ENCODE peak calls at places on chromosomes 7 and 10, in four cellular contexts. O is left ventricle myocardium inferior, J is mammary epithelial cell, S is Peyer's patch. W is an unnamed sample.
A peak's percentile ranks its signal among the peaks of the same experiment; 100 is the strongest.

GRCh38 chr10:22317771-22318565 is 1.8 kb downstream of the COMMD3 start:
- DNase-seq in O (no peak), J (no peak), S (no peak), W (no peak)

GRCh38 chr10:5666324-5667220 is at the start of gene ASB13:
- DNase-seq in S (peak; percentile 46), J (peak; percentile 49), O (peak; percentile 81), W (peak; percentile 84)

GRCh38 chr10:33106767-33107166 is 148.7 kb upstream of the ITGB1 start:
- DNase-seq in S (no peak), J (no peak), O (no peak), W (no peak)

GRCh38 chr7:97639036-97639435 is 92.8 kb upstream of the TAC1 start:
- DNase-seq in O (no peak), S (no peak), J (peak; percentile 20), W (no peak)

GRCh38 chr7:134530460-134530859 is 3.1 kb downstream of the AKR1B10 start:
- DNase-seq in S (no peak), J (no peak), O (no peak), W (no peak)

GRCh38 chr7:113197274-113197673 is 78.9 kb upstream of the SMIM30 start:
- DNase-seq in S (no peak), J (peak; percentile 57), O (no peak), W (no peak)

GRCh38 chr7:157558516-157558874 is 221.7 kb downstream of the DNAJB6 start:
- DNase-seq in S (no peak), J (no peak), O (no peak), W (peak; percentile 48)

GRCh38 chr7:135169936-135170222 is 628 bp downstream of the CYREN start:
- DNase-seq in S (no peak), O (no peak), J (no peak), W (no peak)

GRCh38 chr10:102615361-102615760 is 28.9 kb upstream of the TRIM8 start:
- DNase-seq in S (no peak), J (no peak), O (peak; percentile 16), W (no peak)

GRCh38 chr7:77699056-77699455 is 2.8 kb downstream of the RSBN1L start:
- DNase-seq in S (no peak), O (no peak), J (peak; percentile 8), W (no peak)

GRCh38 chr10:133474027-133474426 is 20.3 kb downstream of the SCART1 start:
- DNase-seq in O (no peak), J (no peak), S (no peak), W (no peak)

GRCh38 chr7:44632196-44632595 is 25.8 kb downstream of the OGDH start:
- DNase-seq in J (no peak), O (no peak), S (no peak), W (no peak)

GRCh38 chr10:79028056-79028430 is 40.7 kb upstream of the ZMIZ1 start:
- DNase-seq in J (no peak), O (no peak), S (no peak), W (peak; percentile 16)

GRCh38 chr10:11742779-11743298 is 657 bp downstream of the ECHDC3 start:
- DNase-seq in S (no peak), J (no peak), O (peak; percentile 74), W (no peak)

GRCh38 chr7:44962483-44963251 is 16.1 kb downstream of the MYO1G start:
- DNase-seq in O (no peak), S (no peak), J (peak; percentile 28), W (peak; percentile 65)

GRCh38 chr10:103982639-103983038 is 15.7 kb downstream of the SLK start:
- DNase-seq in J (no peak), O (no peak), S (no peak), W (no peak)

GRCh38 chr10:60967854-60968484 is 24.0 kb upstream of the RHOBTB1 start:
- DNase-seq in J (no peak), O (no peak), S (no peak), W (no peak)

GRCh38 chr7:155444746-155445145 is 13.2 kb upstream of the EN2 start:
- DNase-seq in O (no peak), J (no peak), S (no peak), W (no peak)

GRCh38 chr7:30815016-30815854 is 44.0 kb downstream of the MINDY4 start:
- DNase-seq in J (no peak), O (peak; percentile 50), S (no peak), W (peak; percentile 75)

GRCh38 chr7:158443014-158443687 is 144.5 kb downstream of the PTPRN2 start:
- DNase-seq in O (no peak), J (no peak), S (no peak), W (peak; percentile 48)

GRCh38 chr7:98056580-98056979 is 50.1 kb upstream of the LMTK2 start:
- DNase-seq in J (peak; percentile 97), S (no peak), O (no peak), W (no peak)

DNA sequence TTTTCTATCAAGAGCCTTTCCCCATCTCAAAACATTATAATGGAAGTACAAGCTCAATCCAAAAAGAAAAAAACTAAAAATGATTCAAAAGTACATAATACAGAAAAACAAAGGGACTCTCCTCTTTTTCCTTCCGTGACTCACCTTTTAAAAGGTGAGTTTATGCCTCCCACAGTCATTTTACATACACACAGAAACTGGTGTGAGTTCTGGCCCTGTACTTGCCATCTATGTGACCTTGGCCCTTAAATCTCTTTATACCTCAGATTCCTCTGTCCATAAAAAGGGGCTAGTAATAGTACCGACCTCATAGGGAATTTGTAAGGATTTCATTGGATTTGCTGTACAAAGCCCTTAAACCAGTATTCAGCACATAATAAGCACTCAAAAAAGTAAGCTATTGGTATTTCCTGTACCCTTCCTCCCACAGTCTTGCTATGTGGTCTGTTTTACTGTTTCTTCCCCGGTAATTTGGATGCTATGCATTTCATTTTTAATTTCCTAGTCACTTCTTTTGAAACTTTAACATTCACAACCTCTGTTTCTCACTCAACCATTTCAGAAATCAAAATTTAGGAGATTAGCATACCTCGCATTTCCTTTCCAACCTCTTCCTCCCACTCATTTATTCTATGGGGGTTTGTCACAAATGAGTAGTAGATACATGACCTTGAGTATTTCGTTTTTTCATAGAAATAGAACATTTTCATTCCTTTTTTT is 39.0 kb downstream of the STK17A start:
- DNase-seq in S (no peak), O (no peak), J (no peak), W (no peak)
- H3K27ac ChIP-seq in S (no peak overlapping the region), O (no peak overlapping the region), J (no peak overlapping the region), W (peak overlapping the region; percentile 47)

GRCh38 chr10:75425291-75426079 is 5.9 kb upstream of the LRMDA start:
- DNase-seq in O (no peak), S (no peak), J (peak; percentile 44), W (no peak)

GRCh38 chr10:75428434-75429158 is 2.8 kb upstream of the LRMDA start:
- DNase-seq in S (no peak), O (no peak), J (peak; percentile 89), W (no peak)

GRCh38 chr10:75429159-75429827 is 2.1 kb upstream of the LRMDA start:
- DNase-seq in O (no peak), J (peak; percentile 47), S (no peak), W (no peak)

GRCh38 chr10:75424553-75424952 is 6.9 kb upstream of the LRMDA start:
- DNase-seq in O (no peak), J (no peak), S (no peak), W (no peak)

GRCh38 chr10:75426880-75427279 is 4.5 kb upstream of the LRMDA start:
- DNase-seq in J (no peak), O (no peak), S (no peak), W (no peak)
- TF ChIP-seq CTCF in J (no peak), O (no peak), S (no peak), W (no peak)

DNA sequence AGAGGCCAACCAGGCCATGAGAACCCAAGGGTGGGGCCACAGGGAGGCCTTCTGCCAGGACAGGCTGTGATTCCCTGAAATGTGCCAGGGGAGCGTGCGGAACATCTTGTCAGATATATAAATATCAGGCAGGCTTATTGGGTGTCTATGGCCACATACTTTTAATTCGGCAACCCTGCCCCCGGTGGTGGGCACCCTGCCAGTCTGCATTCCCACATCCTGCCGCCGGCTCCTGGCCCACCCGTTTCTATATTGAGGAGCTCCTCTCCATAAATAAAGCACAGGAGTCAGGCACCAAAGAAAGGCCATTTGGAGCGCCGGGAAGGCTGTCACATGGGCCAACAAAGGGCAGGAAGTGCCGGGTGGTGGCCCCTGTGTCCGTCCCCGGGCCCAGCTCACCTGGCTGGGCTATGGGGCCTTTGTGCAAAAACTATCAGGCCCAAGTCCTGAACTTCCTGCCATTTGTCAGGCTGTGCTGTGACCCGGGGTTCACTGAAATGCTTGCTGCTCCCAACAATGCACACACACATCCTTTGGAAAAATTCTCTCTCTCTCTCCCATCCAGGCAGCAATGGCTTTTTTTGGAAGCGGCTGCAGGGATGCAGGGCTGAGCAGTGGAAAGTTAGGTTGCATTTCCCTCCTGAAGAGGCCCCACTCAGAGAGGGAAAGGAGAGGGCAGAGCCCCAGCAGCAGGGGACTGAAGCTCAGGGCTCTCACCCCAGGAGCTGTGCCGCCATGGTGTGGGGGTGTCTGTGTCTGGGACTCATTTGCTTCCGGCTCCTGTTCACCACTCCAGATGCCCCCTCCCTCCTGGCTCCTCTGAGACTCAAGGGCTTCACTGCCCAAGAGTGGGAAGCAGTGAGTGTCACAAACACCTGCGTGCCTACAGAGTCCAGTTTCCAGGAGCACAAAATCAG is 25.1 kb upstream of the PODXL start:
- DNase-seq in J (no peak), S (no peak), O (peak; percentile 89), W (peak; percentile 29)
- H3K4me3 ChIP-seq in J (no peak overlapping the region), S (no peak overlapping the region), O (peak overlapping the region; percentile 2), W (no peak overlapping the region)

GRCh38 chr7:95609277-95609971 is 13.1 kb upstream of the PDK4 start:
- DNase-seq in S (no peak), O (no peak), J (no peak), W (no peak)

GRCh38 chr7:95611224-95611623 is 14.9 kb upstream of the PDK4 start:
- DNase-seq in S (no peak), J (no peak), O (no peak), W (no peak)

GRCh38 chr7:95608344-95609173 is 12.2 kb upstream of the PDK4 start:
- DNase-seq in J (peak; percentile 62), S (peak; percentile 81), O (peak; percentile 93), W (peak; percentile 96)

GRCh38 chr7:95605275-95605674 is 9.0 kb upstream of the PDK4 start:
- DNase-seq in J (no peak), S (no peak), O (no peak), W (no peak)

GRCh38 chr7:95607477-95608010 is 11.2 kb upstream of the PDK4 start:
- DNase-seq in S (no peak), O (no peak), J (no peak), W (peak; percentile 62)
- H3K27ac ChIP-seq in S (peak overlapping the region; percentile 87), O (peak overlapping the region; percentile 98), J (no peak overlapping the region), W (peak overlapping the region; percentile 71)

GRCh38 chr7:12403287-12404181 is at the start of gene VWDE:
- DNase-seq in J (peak; percentile 28), S (no peak), O (no peak), W (no peak)
- TF ChIP-seq CTCF in J (peak; percentile 9), S (no peak), O (no peak), W (no peak)